ENCODE peak calls at places on chromosome 16, in eight cellular contexts. V is BE2C, S is lung, P is sigmoid colon, A is endothelial cell of umbilical vein, I is fibroblast of mammary gland, K is neural progenitor cell, J is A549. F is an unnamed sample.

GRCh38 chr16:75460441-75460840 is 4.0 kb downstream of the TMEM170A start:
- DNase-seq in V (no peak), S (no peak), P (no peak), A (no peak), I (no peak), K (peak), J (no peak), F (no peak)

GRCh38 chr16:4313563-4314531 is 2.0 kb upstream of the GLIS2 start:
- DNase-seq in V (no peak), S (peak), P (no peak), A (no peak), I (peak), K (peak), J (peak), F (no peak)

GRCh38 chr16:29809850-29810698 is 1.9 kb upstream of the PRRT2 start:
- DNase-seq in V (peak), S (no peak), P (no peak), A (no peak), I (peak), K (peak), J (no peak), F (peak)

GRCh38 chr16:24544640-24545039 is 5.3 kb downstream of the RBBP6 start:
- DNase-seq in V (no peak), S (no peak), P (no peak), A (peak), I (peak), K (no peak), J (no peak), F (no peak)

GRCh38 chr16:1134776-1135458 is 18.0 kb upstream of the CACNA1H start:
- DNase-seq in V (no peak), S (no peak), P (no peak), A (no peak), I (no peak), K (no peak), J (no peak), F (no peak)

GRCh38 chr16:27225536-27226360 is 22.4 kb downstream of the KDM8 start:
- DNase-seq in V (no peak), S (no peak), P (no peak), A (no peak), I (no peak), K (no peak), J (no peak), F (no peak)

GRCh38 chr16:64596196-64596595 is 525.7 kb downstream of the CDH11 start:
- DNase-seq in V (no peak), S (no peak), P (no peak), A (no peak), I (no peak), K (no peak), J (no peak), F (no peak)

GRCh38 chr16:80199614-80200013 is 341.2 kb upstream of the DYNLRB2 start:
- DNase-seq in V (no peak), S (no peak), P (no peak), A (no peak), I (no peak), K (no peak), J (no peak), F (no peak)

GRCh38 chr16:55367301-55367745 is 43.3 kb downstream of the IRX6 start:
- DNase-seq in V (no peak), S (no peak), P (no peak), A (no peak), I (peak), K (no peak), J (no peak), F (no peak)

DNA sequence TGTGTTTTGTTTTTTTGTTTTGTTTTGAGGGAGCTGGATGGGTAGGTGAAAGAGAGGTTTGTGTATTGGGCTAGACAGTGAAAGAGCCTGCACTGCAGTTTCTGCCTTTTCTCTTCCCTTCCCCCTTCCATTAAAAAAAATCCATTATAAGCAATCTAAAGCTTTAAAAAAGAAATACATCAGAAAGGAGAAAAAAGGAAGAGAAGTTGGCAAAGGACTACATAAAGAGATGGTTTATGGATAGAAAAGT is 10.7 kb upstream of the EEF2K start:
- DNase-seq in V (no peak), S (no peak), P (no peak), A (no peak), I (no peak), K (no peak), J (no peak), F (no peak)
- H3K4me3 ChIP-seq in V (no peak), S (no peak), P (no peak), A (no peak), I (no peak), K (peak), J (no peak), F (no peak)

DNA sequence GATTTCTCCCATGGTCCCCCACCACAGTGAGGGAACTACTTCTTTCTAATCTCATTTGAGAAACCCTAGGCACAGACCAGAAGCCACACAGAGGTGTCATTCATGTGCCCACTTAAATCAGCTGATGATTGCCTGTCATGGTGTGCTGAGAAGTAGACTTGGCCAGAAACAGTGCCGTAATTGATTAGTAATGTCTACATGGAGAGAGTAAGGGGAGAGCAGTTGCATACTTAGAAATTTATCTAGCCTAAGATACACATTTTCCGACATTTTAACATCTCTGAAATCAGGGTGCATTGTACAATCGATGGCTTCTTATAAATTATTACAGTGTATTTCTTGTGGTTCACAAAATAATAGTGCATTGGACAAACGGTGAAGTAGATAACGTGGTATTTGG is 271.8 kb downstream of the IRF8 start:
- DNase-seq in V (no peak), S (no peak), P (no peak), A (no peak), I (no peak), K (no peak), J (no peak), F (no peak)
- H3K4me3 ChIP-seq in V (no peak), S (no peak), P (no peak), A (no peak), I (no peak), K (no peak), J (no peak), F (no peak)

DNA sequence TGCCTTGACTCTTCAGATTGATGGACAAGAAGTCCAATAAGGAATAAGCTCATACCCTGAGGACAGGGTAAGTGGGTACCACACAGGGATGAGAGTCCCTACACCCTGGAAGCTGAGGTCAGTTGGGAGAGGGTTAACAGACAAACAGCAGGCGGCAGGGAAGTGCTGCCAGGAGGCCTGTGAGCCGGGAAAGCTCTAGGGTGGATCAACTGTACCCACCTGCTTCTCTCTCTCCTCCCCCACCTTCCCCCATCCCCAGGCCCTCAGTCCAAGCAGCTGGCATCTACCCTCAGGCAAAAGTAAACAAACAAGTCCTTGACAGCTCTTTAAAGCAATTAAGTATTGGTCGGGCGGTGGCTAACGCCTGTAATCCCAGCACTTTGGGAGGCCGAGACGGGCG is 20.7 kb upstream of the MYLK3 start:
- DNase-seq in V (no peak), S (no peak), P (no peak), A (no peak), I (no peak), K (no peak), J (no peak), F (no peak)
- H3K4me3 ChIP-seq in V (no peak), S (no peak), P (no peak), A (no peak), I (no peak), K (no peak), J (no peak), F (no peak)

GRCh38 chr16:67109407-67110135 is at the start of gene PHAF1:
- DNase-seq in V (peak), S (peak), P (peak), A (peak), I (peak), K (peak), J (peak), F (peak)

GRCh38 chr16:67110136-67110847 is 551 bp downstream of the PHAF1 start:
- DNase-seq in V (no peak), S (peak), P (no peak), A (no peak), I (no peak), K (peak), J (no peak), F (no peak)

GRCh38 chr16:67114793-67115192 is 5.1 kb downstream of the PHAF1 start:
- DNase-seq in V (no peak), S (no peak), P (no peak), A (no peak), I (peak), K (no peak), J (no peak), F (no peak)

GRCh38 chr16:67112591-67113399 is 3.1 kb downstream of the PHAF1 start:
- DNase-seq in V (no peak), S (no peak), P (no peak), A (peak), I (no peak), K (no peak), J (no peak), F (peak)

GRCh38 chr16:67111951-67112444 is 2.3 kb downstream of the PHAF1 start:
- DNase-seq in V (no peak), S (no peak), P (no peak), A (no peak), I (no peak), K (no peak), J (no peak), F (no peak)
- H3K4me3 ChIP-seq in V (no peak), S (no peak), P (no peak), A (no peak), I (no peak), K (no peak), J (no peak), F (no peak)

GRCh38 chr16:89316701-89317100 is 99.2 kb downstream of the ZNF778 start:
- DNase-seq in V (no peak), S (no peak), P (no peak), A (no peak), I (no peak), K (no peak), J (no peak), F (no peak)
- H3K4me3 ChIP-seq in V (no peak), S (no peak), P (no peak), A (no peak), I (no peak), K (no peak), J (no peak), F (peak)